ENCODE peak calls at places on chromosomes 13 and 19, in four cellular contexts. One of them, this sample, is unnamed.
A peak's percentile ranks its signal among the peaks of the same experiment; 100 is the strongest.

GRCh38 chr19:49327878-49328544 is 3.0 kb upstream of the SLC6A16 start:
- DNase-seq in K562: peak; percentile 48
- DNase-seq in HepG2: peak; percentile 21
- DNase-seq in A549: peak; percentile 51
- DNase-seq in this sample: peak; percentile 62

GRCh38 chr13:113926301-113926761 is 47.5 kb downstream of the C13orf46 start:
- DNase-seq in K562: no peak
- DNase-seq in HepG2: no peak
- DNase-seq in A549: no peak
- DNase-seq in this sample: peak; percentile 5

GRCh38 chr13:75870397-75870801 is 234.3 kb downstream of the LMO7 start:
- DNase-seq in A549: peak; percentile 14
- DNase-seq in K562: peak; percentile 22
- DNase-seq in HepG2: no peak
- DNase-seq in this sample: no peak

GRCh38 chr13:111005808-111006494 is 91.1 kb upstream of the ANKRD10 start:
- DNase-seq in HepG2: no peak
- DNase-seq in K562: no peak
- DNase-seq in A549: no peak
- DNase-seq in this sample: no peak

GRCh38 chr19:33134571-33135041 is 2.7 kb downstream of the WDR88 start:
- DNase-seq in K562: peak; percentile 30
- DNase-seq in A549: no peak
- DNase-seq in HepG2: no peak
- DNase-seq in this sample: peak; percentile 65

GRCh38 chr13:21402586-21403307 is 56.4 kb downstream of the ZDHHC20 start:
- DNase-seq in A549: peak; percentile 14
- DNase-seq in K562: no peak
- DNase-seq in HepG2: peak; percentile 67
- DNase-seq in this sample: no peak

GRCh38 chr13:45750566-45750965 is 48.4 kb downstream of the CBY2 start:
- DNase-seq in K562: no peak
- DNase-seq in HepG2: no peak
- DNase-seq in A549: no peak
- DNase-seq in this sample: no peak

GRCh38 chr13:73740681-73741080 is 393.5 kb downstream of the KLF12 start:
- DNase-seq in K562: no peak
- DNase-seq in A549: no peak
- DNase-seq in HepG2: no peak
- DNase-seq in this sample: no peak

GRCh38 chr13:33285420-33286124 is at the start of gene STARD13:
- DNase-seq in K562: peak; percentile 10
- DNase-seq in HepG2: peak; percentile 92
- DNase-seq in A549: peak; percentile 84
- DNase-seq in this sample: peak; percentile 86

GRCh38 chr13:97224544-97225324 is 2.6 kb downstream of the MBNL2 start:
- DNase-seq in K562: peak; percentile 42
- DNase-seq in A549: no peak
- DNase-seq in HepG2: peak; percentile 66
- DNase-seq in this sample: no peak

GRCh38 chr13:113843864-113844556 is 19.9 kb downstream of the GAS6 start:
- DNase-seq in A549: no peak
- DNase-seq in HepG2: no peak
- DNase-seq in K562: no peak
- DNase-seq in this sample: no peak

GRCh38 chr13:48112896-48113525 is 18.1 kb upstream of the MED4 start:
- DNase-seq in A549: no peak
- DNase-seq in HepG2: no peak
- DNase-seq in K562: no peak
- DNase-seq in this sample: no peak

GRCh38 chr19:49672131-49672919 is 4.7 kb upstream of the PRMT1 start:
- DNase-seq in A549: peak; percentile 87
- DNase-seq in K562: peak; percentile 71
- DNase-seq in HepG2: peak; percentile 92
- DNase-seq in this sample: peak; percentile 94

GRCh38 chr19:45498411-45499195 is at the start of gene PPM1N:
- DNase-seq in A549: no peak
- DNase-seq in HepG2: no peak
- DNase-seq in K562: peak; percentile 31
- DNase-seq in this sample: peak; percentile 80

DNA sequence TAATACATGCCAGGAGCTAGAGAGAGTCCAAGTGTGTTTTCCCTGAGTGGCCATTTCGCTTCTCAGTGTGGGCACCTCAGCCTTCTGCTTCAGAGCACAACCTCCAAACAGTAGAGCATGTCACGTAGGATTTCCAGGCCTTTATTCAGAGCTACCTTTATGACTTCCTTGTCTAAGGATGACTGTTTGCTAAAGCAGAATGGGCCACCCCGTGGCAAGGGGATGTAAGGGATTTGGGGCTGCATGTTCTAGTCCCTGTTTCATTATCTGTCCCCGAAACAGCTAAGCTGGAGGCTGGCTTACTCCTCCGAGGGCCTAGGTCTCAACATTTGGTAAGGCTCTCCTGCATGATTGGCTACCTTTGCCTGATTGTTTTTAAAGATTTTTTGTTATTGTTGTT is 6.0 kb downstream of the RNASEH2B start:
- DNase-seq in K562: peak; percentile 11
- DNase-seq in A549: no peak
- DNase-seq in HepG2: no peak
- DNase-seq in this sample: peak; percentile 24
- TF ChIP-seq HMGXB4 in K562: no peak
- TF ChIP-seq HMGXB4 in A549: no peak
- TF ChIP-seq HMGXB4 in HepG2: no peak
- TF ChIP-seq HMGXB4 in this sample: no peak

DNA sequence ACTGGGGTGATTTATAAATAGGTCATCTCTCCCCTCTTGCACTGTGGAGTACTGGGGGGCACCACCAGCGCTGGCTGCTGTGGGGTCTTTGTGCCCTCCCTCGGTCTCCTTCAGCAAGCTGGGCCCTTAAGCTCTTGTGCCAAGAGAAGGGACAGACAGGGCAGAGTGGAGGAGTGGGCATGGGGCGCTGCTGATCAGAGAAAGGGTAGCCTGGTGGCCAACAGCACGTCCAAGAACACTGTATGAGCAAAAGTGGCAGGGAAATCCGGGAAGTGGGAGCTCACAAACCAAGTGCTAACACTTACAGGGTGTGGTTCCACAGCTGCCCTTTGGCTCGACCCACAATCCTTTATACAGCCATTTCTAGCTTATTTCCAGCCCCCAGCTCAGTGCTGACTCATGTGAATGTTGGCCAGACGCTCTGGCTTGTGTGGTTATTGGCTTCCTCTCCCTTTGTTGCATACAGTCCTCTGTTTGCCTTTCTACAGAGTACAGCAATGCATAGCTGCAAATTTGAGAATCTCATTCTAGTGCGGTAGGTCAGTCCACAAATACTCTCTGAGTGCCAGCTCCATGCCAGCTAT is 298.8 kb downstream of the SHISA2 start:
- DNase-seq in A549: no peak
- DNase-seq in HepG2: no peak
- DNase-seq in K562: no peak
- DNase-seq in this sample: no peak
- TF ChIP-seq USF2 in A549: no peak
- TF ChIP-seq USF2 in HepG2: no peak
- TF ChIP-seq USF2 in K562: no peak
- TF ChIP-seq USF2 in this sample: no peak

GRCh38 chr19:29606420-29606747 is 301 bp downstream of the POP4 start:
- DNase-seq in K562: peak; percentile 70
- DNase-seq in A549: no peak
- DNase-seq in HepG2: no peak
- DNase-seq in this sample: no peak

GRCh38 chr19:29598496-29598895 is 7.6 kb upstream of the POP4 start:
- DNase-seq in K562: no peak
- DNase-seq in A549: no peak
- DNase-seq in HepG2: no peak
- DNase-seq in this sample: no peak

GRCh38 chr19:29598036-29598435 is 8.0 kb upstream of the POP4 start:
- DNase-seq in A549: no peak
- DNase-seq in K562: no peak
- DNase-seq in HepG2: no peak
- DNase-seq in this sample: no peak

GRCh38 chr19:29605653-29606419 is at the start of gene POP4:
- DNase-seq in HepG2: peak; percentile 90
- DNase-seq in A549: peak; percentile 98
- DNase-seq in K562: peak; percentile 98
- DNase-seq in this sample: peak; percentile 98

GRCh38 chr19:29603308-29603707 is 2.8 kb upstream of the POP4 start:
- DNase-seq in K562: no peak
- DNase-seq in A549: no peak
- DNase-seq in HepG2: no peak
- DNase-seq in this sample: no peak
- TF ChIP-seq HMGXB4 in K562: no peak
- TF ChIP-seq HMGXB4 in A549: no peak
- TF ChIP-seq HMGXB4 in HepG2: no peak
- TF ChIP-seq HMGXB4 in this sample: no peak

GRCh38 chr13:100514788-100515409 is 73.7 kb downstream of the GGACT start:
- DNase-seq in K562: peak; percentile 81
- DNase-seq in A549: peak; percentile 67
- DNase-seq in HepG2: peak; percentile 56
- DNase-seq in this sample: peak; percentile 90
- TF ChIP-seq USF2 in K562: no peak
- TF ChIP-seq USF2 in A549: no peak
- TF ChIP-seq USF2 in HepG2: no peak
- TF ChIP-seq USF2 in this sample: no peak

GRCh38 chr13:36709136-36709895 is 35.5 kb downstream of the SERTM1 start:
- DNase-seq in A549: no peak
- DNase-seq in HepG2: no peak
- DNase-seq in K562: no peak
- DNase-seq in this sample: no peak
- TF ChIP-seq HMGXB4 in A549: no peak
- TF ChIP-seq HMGXB4 in HepG2: no peak
- TF ChIP-seq HMGXB4 in K562: no peak
- TF ChIP-seq HMGXB4 in this sample: no peak

DNA sequence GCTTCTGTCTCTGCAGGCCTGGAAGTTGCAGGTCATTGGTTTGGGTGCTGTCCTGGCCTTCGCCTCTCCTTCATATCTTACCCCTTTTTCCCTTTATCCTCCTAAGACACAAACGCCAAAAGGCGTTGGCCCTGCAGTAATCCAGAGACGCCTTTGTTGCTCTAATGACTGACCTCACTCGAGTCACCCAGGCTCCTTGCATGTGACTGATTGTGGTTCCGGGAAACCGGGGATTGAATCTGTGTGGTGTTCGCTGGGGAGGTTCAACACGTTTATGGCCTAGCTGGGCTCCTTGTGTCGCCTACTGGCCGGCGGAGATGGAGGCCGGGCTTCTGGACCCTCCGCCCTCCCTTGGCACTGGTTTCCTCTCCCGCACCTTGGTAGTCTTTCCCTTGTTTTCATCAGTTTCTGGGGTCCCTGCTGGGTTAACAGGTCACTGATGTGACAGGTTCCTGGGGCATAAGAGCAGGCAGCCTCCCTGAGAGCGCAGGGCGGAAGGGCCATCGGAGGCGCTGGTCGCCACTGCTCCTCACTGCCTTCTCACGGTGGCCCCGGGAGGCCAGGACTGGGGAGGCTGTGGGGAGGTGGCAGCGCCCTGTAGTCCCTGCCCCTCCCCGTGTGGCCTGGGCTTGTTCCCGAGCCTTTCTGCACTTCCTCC is 18.3 kb upstream of the NDUFS7 start:
- DNase-seq in HepG2: no peak
- DNase-seq in A549: no peak
- DNase-seq in K562: no peak
- DNase-seq in this sample: no peak
- TF ChIP-seq USF2 in HepG2: no peak
- TF ChIP-seq USF2 in A549: no peak
- TF ChIP-seq USF2 in K562: no peak
- TF ChIP-seq USF2 in this sample: no peak

DNA sequence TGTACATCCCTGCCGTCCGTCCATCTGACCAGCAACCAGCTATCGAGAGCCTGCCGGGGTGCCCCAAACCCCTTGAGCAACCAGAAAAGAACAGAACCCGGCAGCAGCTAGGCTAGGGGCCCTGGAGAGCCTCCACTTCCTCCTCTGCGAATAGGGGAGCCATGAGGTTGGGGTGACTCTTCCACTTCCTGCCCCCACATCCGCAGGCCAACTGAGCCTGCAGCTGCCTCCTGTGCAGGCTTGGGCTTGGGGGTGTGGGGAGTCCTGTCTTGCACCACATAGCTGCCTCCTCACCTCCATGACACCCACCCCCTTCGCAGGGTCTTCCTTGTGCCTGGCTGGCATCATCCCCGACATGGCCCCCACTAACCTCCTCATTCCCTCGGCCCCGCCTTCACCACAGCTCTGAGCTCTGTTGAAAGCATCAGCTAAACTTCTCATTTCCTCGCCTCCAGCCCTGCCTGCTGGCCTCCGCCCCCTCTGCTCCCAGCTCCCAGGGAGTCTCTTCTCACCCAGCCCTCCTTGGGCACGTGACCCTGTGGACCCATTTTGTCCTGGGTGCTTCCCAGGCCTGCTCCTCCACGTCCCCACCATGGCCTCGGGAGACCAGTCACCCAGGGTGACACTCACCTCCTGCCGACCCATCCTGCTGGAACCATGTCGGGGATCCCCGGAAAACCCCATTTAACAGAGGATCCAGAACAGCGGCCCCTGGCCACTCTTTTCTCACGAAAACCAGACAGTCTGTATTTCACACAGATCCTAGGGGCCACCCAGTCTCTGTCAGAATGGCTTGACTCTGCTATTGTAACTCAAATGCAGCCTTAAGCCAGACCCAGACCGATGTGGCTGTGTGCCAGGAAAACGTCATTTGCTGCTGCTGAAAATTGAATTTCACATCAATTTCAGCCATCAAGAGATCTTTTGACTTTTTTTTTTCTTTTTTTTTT is 50.4 kb downstream of the MYO9B start:
- DNase-seq in HepG2: no peak
- DNase-seq in A549: no peak
- DNase-seq in K562: no peak
- DNase-seq in this sample: no peak
- TF ChIP-seq HMGXB4 in HepG2: no peak
- TF ChIP-seq HMGXB4 in A549: no peak
- TF ChIP-seq HMGXB4 in K562: no peak
- TF ChIP-seq HMGXB4 in this sample: no peak

DNA sequence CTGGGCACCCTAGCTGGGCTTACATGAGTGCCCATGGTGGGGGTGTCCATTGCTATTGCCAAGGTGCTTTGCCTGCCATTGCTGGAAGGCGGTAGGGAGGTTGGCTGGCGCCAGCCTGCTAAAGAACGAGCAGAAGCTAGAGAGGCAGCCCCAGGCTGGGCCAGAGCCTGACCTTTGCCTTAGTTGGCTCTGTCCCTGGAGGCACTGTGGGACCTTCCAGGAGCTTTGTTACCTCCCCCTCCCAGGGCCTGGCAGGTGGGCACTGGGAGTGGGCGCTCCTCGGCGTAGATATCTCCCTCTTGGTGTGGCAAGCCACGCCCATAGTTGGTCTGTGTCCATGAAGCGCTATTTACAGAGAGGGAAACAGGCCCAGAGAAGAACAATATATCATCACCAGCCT is 2.3 kb upstream of the SLC25A42 start:
- DNase-seq in K562: no peak
- DNase-seq in A549: no peak
- DNase-seq in HepG2: no peak
- DNase-seq in this sample: no peak
- TF ChIP-seq USF2 in K562: no peak
- TF ChIP-seq USF2 in A549: no peak
- TF ChIP-seq USF2 in HepG2: no peak
- TF ChIP-seq USF2 in this sample: no peak